ENCODE peak calls at places on chromosomes 1 and 21, in ten cellular contexts. One of them, this sample, is unnamed.
A peak's percentile ranks its signal among the peaks of the same experiment; 100 is the strongest.

GRCh38 chr1:13764933-13765332 is 64.9 kb downstream of the PRDM2 start:
- DNase-seq in ovary: no peak
- DNase-seq in GM20000: no peak
- DNase-seq in endothelial cell: no peak
- DNase-seq in dorsolateral prefrontal cortex: no peak
- DNase-seq in progenitor cell of endocrine pancreas: no peak
- DNase-seq in HL-60: no peak
- DNase-seq in hepatocyte: no peak
- DNase-seq in breast epithelium: no peak
- DNase-seq in WTC11: no peak
- DNase-seq in this sample: no peak

GRCh38 chr1:60960846-60961542 is 121.4 kb upstream of the NFIA start:
- DNase-seq in hepatocyte: no peak
- DNase-seq in ovary: no peak
- DNase-seq in GM20000: no peak
- DNase-seq in HL-60: no peak
- DNase-seq in dorsolateral prefrontal cortex: no peak
- DNase-seq in progenitor cell of endocrine pancreas: no peak
- DNase-seq in WTC11: no peak
- DNase-seq in endothelial cell: no peak
- DNase-seq in breast epithelium: no peak
- DNase-seq in this sample: no peak

GRCh38 chr1:94949681-94950661 is 23.1 kb upstream of the CNN3 start:
- DNase-seq in endothelial cell: no peak
- DNase-seq in dorsolateral prefrontal cortex: no peak
- DNase-seq in WTC11: no peak
- DNase-seq in hepatocyte: no peak
- DNase-seq in progenitor cell of endocrine pancreas: no peak
- DNase-seq in ovary: no peak
- DNase-seq in breast epithelium: no peak
- DNase-seq in GM20000: no peak
- DNase-seq in HL-60: no peak
- DNase-seq in this sample: no peak

GRCh38 chr1:54390655-54391054 is 15.5 kb downstream of the SSBP3 start:
- DNase-seq in hepatocyte: no peak
- DNase-seq in HL-60: no peak
- DNase-seq in WTC11: no peak
- DNase-seq in endothelial cell: no peak
- DNase-seq in progenitor cell of endocrine pancreas: no peak
- DNase-seq in GM20000: no peak
- DNase-seq in dorsolateral prefrontal cortex: no peak
- DNase-seq in breast epithelium: no peak
- DNase-seq in ovary: no peak
- DNase-seq in this sample: no peak

GRCh38 chr1:64608015-64608650 is 136.7 kb upstream of the RAVER2 start:
- DNase-seq in hepatocyte: no peak
- DNase-seq in progenitor cell of endocrine pancreas: no peak
- DNase-seq in endothelial cell: no peak
- DNase-seq in dorsolateral prefrontal cortex: no peak
- DNase-seq in GM20000: no peak
- DNase-seq in ovary: no peak
- DNase-seq in breast epithelium: no peak
- DNase-seq in WTC11: no peak
- DNase-seq in HL-60: no peak
- DNase-seq in this sample: no peak

GRCh38 chr1:100009458-100009857 is 39.7 kb downstream of the SLC35A3 start:
- DNase-seq in HL-60: no peak
- DNase-seq in hepatocyte: no peak
- DNase-seq in dorsolateral prefrontal cortex: no peak
- DNase-seq in GM20000: no peak
- DNase-seq in breast epithelium: no peak
- DNase-seq in endothelial cell: no peak
- DNase-seq in progenitor cell of endocrine pancreas: no peak
- DNase-seq in WTC11: no peak
- DNase-seq in ovary: no peak
- DNase-seq in this sample: no peak

GRCh38 chr1:248840946-248841345 is 2.9 kb downstream of the ZNF672 start:
- DNase-seq in hepatocyte: no peak
- DNase-seq in GM20000: no peak
- DNase-seq in HL-60: no peak
- DNase-seq in endothelial cell: no peak
- DNase-seq in breast epithelium: no peak
- DNase-seq in ovary: no peak
- DNase-seq in WTC11: no peak
- DNase-seq in dorsolateral prefrontal cortex: no peak
- DNase-seq in progenitor cell of endocrine pancreas: no peak
- DNase-seq in this sample: no peak

GRCh38 chr1:98881911-98882310 is 122.8 kb downstream of the PLPPR5 start:
- DNase-seq in GM20000: no peak
- DNase-seq in WTC11: no peak
- DNase-seq in hepatocyte: no peak
- DNase-seq in ovary: no peak
- DNase-seq in HL-60: peak; percentile 93
- DNase-seq in dorsolateral prefrontal cortex: no peak
- DNase-seq in breast epithelium: no peak
- DNase-seq in endothelial cell: no peak
- DNase-seq in progenitor cell of endocrine pancreas: no peak
- DNase-seq in this sample: no peak

GRCh38 chr1:67957026-67957425 is 93.4 kb downstream of the DIRAS3 start:
- DNase-seq in progenitor cell of endocrine pancreas: no peak
- DNase-seq in dorsolateral prefrontal cortex: no peak
- DNase-seq in hepatocyte: peak; percentile 64
- DNase-seq in HL-60: no peak
- DNase-seq in GM20000: no peak
- DNase-seq in ovary: no peak
- DNase-seq in breast epithelium: no peak
- DNase-seq in WTC11: no peak
- DNase-seq in endothelial cell: no peak
- DNase-seq in this sample: no peak

GRCh38 chr1:201138311-201138840 is 11.4 kb upstream of the ASCL5 start:
- DNase-seq in GM20000: no peak
- DNase-seq in dorsolateral prefrontal cortex: no peak
- DNase-seq in breast epithelium: no peak
- DNase-seq in ovary: peak; percentile 5
- DNase-seq in progenitor cell of endocrine pancreas: no peak
- DNase-seq in endothelial cell: no peak
- DNase-seq in HL-60: no peak
- DNase-seq in WTC11: no peak
- DNase-seq in hepatocyte: no peak
- DNase-seq in this sample: no peak

GRCh38 chr1:197544553-197544952 is 230.7 kb downstream of the DENND1B start:
- DNase-seq in ovary: no peak
- DNase-seq in GM20000: no peak
- DNase-seq in WTC11: no peak
- DNase-seq in hepatocyte: no peak
- DNase-seq in endothelial cell: no peak
- DNase-seq in progenitor cell of endocrine pancreas: no peak
- DNase-seq in breast epithelium: no peak
- DNase-seq in HL-60: no peak
- DNase-seq in dorsolateral prefrontal cortex: no peak
- DNase-seq in this sample: no peak

GRCh38 chr1:13965770-13966398 is 265.9 kb downstream of the PRDM2 start:
- DNase-seq in dorsolateral prefrontal cortex: peak; percentile 55
- DNase-seq in HL-60: peak; percentile 19
- DNase-seq in WTC11: peak; percentile 74
- DNase-seq in GM20000: peak; percentile 23
- DNase-seq in endothelial cell: peak; percentile 72
- DNase-seq in ovary: peak; percentile 81
- DNase-seq in breast epithelium: no peak
- DNase-seq in progenitor cell of endocrine pancreas: peak; percentile 35
- DNase-seq in hepatocyte: peak; percentile 87
- DNase-seq in this sample: peak; percentile 70

GRCh38 chr1:220335668-220336067 is 63.4 kb upstream of the RAB3GAP2 start:
- DNase-seq in breast epithelium: no peak
- DNase-seq in endothelial cell: no peak
- DNase-seq in HL-60: no peak
- DNase-seq in progenitor cell of endocrine pancreas: no peak
- DNase-seq in hepatocyte: no peak
- DNase-seq in WTC11: no peak
- DNase-seq in ovary: no peak
- DNase-seq in GM20000: no peak
- DNase-seq in dorsolateral prefrontal cortex: no peak
- DNase-seq in this sample: no peak

GRCh38 chr1:201261771-201262547 is 21.3 kb upstream of the PKP1 start:
- DNase-seq in breast epithelium: no peak
- DNase-seq in GM20000: no peak
- DNase-seq in ovary: no peak
- DNase-seq in HL-60: no peak
- DNase-seq in progenitor cell of endocrine pancreas: no peak
- DNase-seq in hepatocyte: no peak
- DNase-seq in WTC11: no peak
- DNase-seq in dorsolateral prefrontal cortex: no peak
- DNase-seq in endothelial cell: no peak
- DNase-seq in this sample: peak; percentile 30

GRCh38 chr1:201506573-201507567 is at the start of gene CSRP1:
- DNase-seq in dorsolateral prefrontal cortex: peak; percentile 94
- DNase-seq in endothelial cell: peak; percentile 49
- DNase-seq in ovary: peak; percentile 92
- DNase-seq in WTC11: peak; percentile 49
- DNase-seq in breast epithelium: peak; percentile 90
- DNase-seq in hepatocyte: peak; percentile 83
- DNase-seq in GM20000: peak; percentile 96
- DNase-seq in HL-60: peak; percentile 83
- DNase-seq in progenitor cell of endocrine pancreas: no peak
- DNase-seq in this sample: no peak

GRCh38 chr1:242745079-242745478 is 220.6 kb upstream of the PLD5 start:
- DNase-seq in progenitor cell of endocrine pancreas: no peak
- DNase-seq in WTC11: no peak
- DNase-seq in GM20000: no peak
- DNase-seq in breast epithelium: no peak
- DNase-seq in HL-60: no peak
- DNase-seq in ovary: no peak
- DNase-seq in hepatocyte: no peak
- DNase-seq in dorsolateral prefrontal cortex: no peak
- DNase-seq in endothelial cell: no peak
- DNase-seq in this sample: no peak

GRCh38 chr1:36128126-36128904 is 3.3 kb upstream of the COL8A2 start:
- DNase-seq in GM20000: no peak
- DNase-seq in breast epithelium: no peak
- DNase-seq in progenitor cell of endocrine pancreas: no peak
- DNase-seq in dorsolateral prefrontal cortex: no peak
- DNase-seq in WTC11: no peak
- DNase-seq in HL-60: no peak
- DNase-seq in hepatocyte: no peak
- DNase-seq in endothelial cell: no peak
- DNase-seq in ovary: no peak
- DNase-seq in this sample: no peak

GRCh38 chr1:9316080-9316444 is 23.4 kb downstream of the SPSB1 start:
- DNase-seq in WTC11: no peak
- DNase-seq in ovary: no peak
- DNase-seq in dorsolateral prefrontal cortex: no peak
- DNase-seq in HL-60: no peak
- DNase-seq in hepatocyte: no peak
- DNase-seq in breast epithelium: no peak
- DNase-seq in GM20000: no peak
- DNase-seq in endothelial cell: no peak
- DNase-seq in progenitor cell of endocrine pancreas: no peak
- DNase-seq in this sample: no peak

GRCh38 chr1:30724175-30724574 is 790 bp upstream of the MATN1 start:
- DNase-seq in GM20000: no peak
- DNase-seq in dorsolateral prefrontal cortex: no peak
- DNase-seq in WTC11: no peak
- DNase-seq in hepatocyte: no peak
- DNase-seq in breast epithelium: no peak
- DNase-seq in endothelial cell: no peak
- DNase-seq in HL-60: no peak
- DNase-seq in ovary: no peak
- DNase-seq in progenitor cell of endocrine pancreas: no peak
- DNase-seq in this sample: no peak
- TF ChIP-seq CTCF in GM20000: no peak
- TF ChIP-seq CTCF in dorsolateral prefrontal cortex: no peak
- TF ChIP-seq CTCF in WTC11: no peak
- TF ChIP-seq CTCF in hepatocyte: no peak
- TF ChIP-seq CTCF in breast epithelium: no peak
- TF ChIP-seq CTCF in endothelial cell: no peak
- TF ChIP-seq CTCF in HL-60: no peak
- TF ChIP-seq CTCF in ovary: no peak
- TF ChIP-seq CTCF in progenitor cell of endocrine pancreas: no peak
- TF ChIP-seq CTCF in this sample: no peak

GRCh38 chr21:37145635-37146111 is 72.6 kb downstream of the TTC3 start:
- DNase-seq in HL-60: no peak
- DNase-seq in hepatocyte: no peak
- DNase-seq in GM20000: no peak
- DNase-seq in WTC11: no peak
- DNase-seq in endothelial cell: no peak
- DNase-seq in breast epithelium: no peak
- DNase-seq in dorsolateral prefrontal cortex: no peak
- DNase-seq in ovary: no peak
- DNase-seq in progenitor cell of endocrine pancreas: no peak
- DNase-seq in this sample: no peak
- TF ChIP-seq CTCF in HL-60: no peak
- TF ChIP-seq CTCF in hepatocyte: no peak
- TF ChIP-seq CTCF in GM20000: no peak
- TF ChIP-seq CTCF in WTC11: no peak
- TF ChIP-seq CTCF in endothelial cell: no peak
- TF ChIP-seq CTCF in breast epithelium: no peak
- TF ChIP-seq CTCF in dorsolateral prefrontal cortex: no peak
- TF ChIP-seq CTCF in ovary: no peak
- TF ChIP-seq CTCF in progenitor cell of endocrine pancreas: no peak
- TF ChIP-seq CTCF in this sample: no peak

DNA sequence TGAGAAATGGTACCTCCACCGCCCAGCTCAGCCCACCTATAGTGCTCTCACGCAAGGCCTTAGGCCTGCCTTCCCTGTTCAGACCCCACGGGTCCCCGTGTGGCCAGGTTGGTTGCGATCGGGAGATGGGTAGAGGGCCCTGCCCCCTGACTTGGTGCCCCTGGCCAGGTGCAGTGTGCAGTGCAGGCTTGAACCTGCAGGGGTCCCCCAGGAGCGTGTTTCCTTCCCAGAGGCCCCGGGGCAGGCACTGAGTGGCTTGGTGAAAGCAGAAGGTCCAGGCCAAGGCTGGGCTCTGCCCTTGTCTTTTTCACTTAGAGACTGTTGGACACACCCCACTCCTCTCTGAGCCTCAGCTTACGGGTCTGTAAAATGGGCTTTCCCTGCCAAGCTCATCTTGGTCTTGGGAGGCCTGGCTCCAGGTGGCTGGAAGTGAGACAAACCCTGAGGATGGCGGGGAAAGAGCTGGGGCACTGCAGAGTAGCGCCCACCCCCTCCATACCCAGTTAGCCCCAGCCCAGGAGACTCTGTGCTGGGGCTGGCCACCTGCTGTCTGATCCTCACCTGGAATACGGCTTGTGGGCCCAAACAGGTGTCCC is 9.3 kb upstream of the HES5 start:
- DNase-seq in GM20000: no peak
- DNase-seq in hepatocyte: no peak
- DNase-seq in breast epithelium: no peak
- DNase-seq in dorsolateral prefrontal cortex: no peak
- DNase-seq in endothelial cell: peak; percentile 66
- DNase-seq in HL-60: peak; percentile 52
- DNase-seq in ovary: no peak
- DNase-seq in WTC11: peak; percentile 83
- DNase-seq in progenitor cell of endocrine pancreas: no peak
- DNase-seq in this sample: no peak
- TF ChIP-seq CTCF in GM20000: peak; percentile 30
- TF ChIP-seq CTCF in hepatocyte: no peak
- TF ChIP-seq CTCF in breast epithelium: no peak
- TF ChIP-seq CTCF in dorsolateral prefrontal cortex: no peak
- TF ChIP-seq CTCF in endothelial cell: peak; percentile 64
- TF ChIP-seq CTCF in HL-60: no peak
- TF ChIP-seq CTCF in ovary: no peak
- TF ChIP-seq CTCF in WTC11: peak; percentile 57
- TF ChIP-seq CTCF in progenitor cell of endocrine pancreas: peak; percentile 46
- TF ChIP-seq CTCF in this sample: peak; percentile 23

GRCh38 chr1:90434460-90434859 is 282.6 kb downstream of the BARHL2 start:
- DNase-seq in GM20000: no peak
- DNase-seq in progenitor cell of endocrine pancreas: no peak
- DNase-seq in hepatocyte: peak; percentile 5
- DNase-seq in endothelial cell: peak; percentile 7
- DNase-seq in breast epithelium: no peak
- DNase-seq in HL-60: no peak
- DNase-seq in dorsolateral prefrontal cortex: no peak
- DNase-seq in WTC11: peak; percentile 18
- DNase-seq in ovary: no peak
- DNase-seq in this sample: no peak
- TF ChIP-seq CTCF in GM20000: no peak
- TF ChIP-seq CTCF in progenitor cell of endocrine pancreas: peak; percentile 48
- TF ChIP-seq CTCF in hepatocyte: peak; percentile 16
- TF ChIP-seq CTCF in endothelial cell: no peak
- TF ChIP-seq CTCF in breast epithelium: no peak
- TF ChIP-seq CTCF in HL-60: no peak
- TF ChIP-seq CTCF in dorsolateral prefrontal cortex: no peak
- TF ChIP-seq CTCF in WTC11: no peak
- TF ChIP-seq CTCF in ovary: no peak
- TF ChIP-seq CTCF in this sample: no peak